ENCODE peak calls at places on chromosomes 1 and 21, in six cellular contexts. One of them, this sample, is unnamed.

GRCh38 chr1:26794391-26794790 is 6.6 kb downstream of the PIGV start:
- DNase-seq in fibroblast of lung: no peak
- DNase-seq in heart right ventricle: no peak
- DNase-seq in CD8-positive, alpha-beta T cell: no peak
- DNase-seq in H9: no peak
- DNase-seq in lower lobe of right lung: no peak
- DNase-seq in this sample: no peak

GRCh38 chr1:241343956-241344355 is 13.0 kb downstream of the RGS7 start:
- DNase-seq in CD8-positive, alpha-beta T cell: no peak
- DNase-seq in H9: no peak
- DNase-seq in lower lobe of right lung: no peak
- DNase-seq in fibroblast of lung: no peak
- DNase-seq in heart right ventricle: no peak
- DNase-seq in this sample: no peak

GRCh38 chr1:65412984-65413375 is 7.5 kb upstream of the LEPR start:
- DNase-seq in CD8-positive, alpha-beta T cell: no peak
- DNase-seq in H9: no peak
- DNase-seq in fibroblast of lung: no peak
- DNase-seq in heart right ventricle: no peak
- DNase-seq in lower lobe of right lung: no peak
- DNase-seq in this sample: no peak

GRCh38 chr1:24596401-24596880 is 40.6 kb downstream of the NCMAP start:
- DNase-seq in H9: no peak
- DNase-seq in lower lobe of right lung: no peak
- DNase-seq in heart right ventricle: no peak
- DNase-seq in fibroblast of lung: no peak
- DNase-seq in CD8-positive, alpha-beta T cell: no peak
- DNase-seq in this sample: no peak

GRCh38 chr1:162422662-162423375 is 10.9 kb upstream of the SH2D1B start:
- DNase-seq in CD8-positive, alpha-beta T cell: no peak
- DNase-seq in lower lobe of right lung: no peak
- DNase-seq in fibroblast of lung: no peak
- DNase-seq in H9: no peak
- DNase-seq in heart right ventricle: no peak
- DNase-seq in this sample: no peak

GRCh38 chr1:115865704-115866380 is 24.9 kb upstream of the NHLH2 start:
- DNase-seq in lower lobe of right lung: no peak
- DNase-seq in heart right ventricle: no peak
- DNase-seq in H9: no peak
- DNase-seq in fibroblast of lung: no peak
- DNase-seq in CD8-positive, alpha-beta T cell: no peak
- DNase-seq in this sample: no peak

GRCh38 chr1:83999316-83999819 is 436 bp upstream of the TTLL7 start:
- DNase-seq in CD8-positive, alpha-beta T cell: no peak
- DNase-seq in H9: peak; percentile 88
- DNase-seq in heart right ventricle: peak; percentile 78
- DNase-seq in fibroblast of lung: peak; percentile 76
- DNase-seq in lower lobe of right lung: peak; percentile 83
- DNase-seq in this sample: peak; percentile 88

GRCh38 chr1:179951383-179952144 is 3.0 kb upstream of the CEP350 start:
- DNase-seq in CD8-positive, alpha-beta T cell: no peak
- DNase-seq in lower lobe of right lung: no peak
- DNase-seq in heart right ventricle: no peak
- DNase-seq in fibroblast of lung: no peak
- DNase-seq in H9: no peak
- DNase-seq in this sample: no peak

GRCh38 chr1:41361495-41362356 is 492 bp downstream of the FOXO6 start:
- DNase-seq in heart right ventricle: no peak
- DNase-seq in CD8-positive, alpha-beta T cell: no peak
- DNase-seq in fibroblast of lung: no peak
- DNase-seq in lower lobe of right lung: no peak
- DNase-seq in H9: no peak
- DNase-seq in this sample: peak; percentile 33

GRCh38 chr1:153470707-153471106 is 10.3 kb upstream of the S100A7 start:
- DNase-seq in lower lobe of right lung: no peak
- DNase-seq in CD8-positive, alpha-beta T cell: no peak
- DNase-seq in fibroblast of lung: no peak
- DNase-seq in heart right ventricle: no peak
- DNase-seq in H9: no peak
- DNase-seq in this sample: no peak

GRCh38 chr21:44071359-44072104 is 35.7 kb upstream of the PWP2 start:
- DNase-seq in lower lobe of right lung: no peak
- DNase-seq in heart right ventricle: no peak
- DNase-seq in fibroblast of lung: no peak
- DNase-seq in H9: no peak
- DNase-seq in CD8-positive, alpha-beta T cell: no peak
- DNase-seq in this sample: no peak

GRCh38 chr1:55775007-55775406 is 559.8 kb upstream of the USP24 start:
- DNase-seq in CD8-positive, alpha-beta T cell: no peak
- DNase-seq in fibroblast of lung: no peak
- DNase-seq in H9: no peak
- DNase-seq in lower lobe of right lung: no peak
- DNase-seq in heart right ventricle: no peak
- DNase-seq in this sample: no peak

GRCh38 chr1:36223373-36223995 is 759 bp upstream of the THRAP3 start:
- DNase-seq in fibroblast of lung: peak; percentile 77
- DNase-seq in heart right ventricle: no peak
- DNase-seq in H9: no peak
- DNase-seq in lower lobe of right lung: no peak
- DNase-seq in CD8-positive, alpha-beta T cell: no peak
- DNase-seq in this sample: no peak

DNA sequence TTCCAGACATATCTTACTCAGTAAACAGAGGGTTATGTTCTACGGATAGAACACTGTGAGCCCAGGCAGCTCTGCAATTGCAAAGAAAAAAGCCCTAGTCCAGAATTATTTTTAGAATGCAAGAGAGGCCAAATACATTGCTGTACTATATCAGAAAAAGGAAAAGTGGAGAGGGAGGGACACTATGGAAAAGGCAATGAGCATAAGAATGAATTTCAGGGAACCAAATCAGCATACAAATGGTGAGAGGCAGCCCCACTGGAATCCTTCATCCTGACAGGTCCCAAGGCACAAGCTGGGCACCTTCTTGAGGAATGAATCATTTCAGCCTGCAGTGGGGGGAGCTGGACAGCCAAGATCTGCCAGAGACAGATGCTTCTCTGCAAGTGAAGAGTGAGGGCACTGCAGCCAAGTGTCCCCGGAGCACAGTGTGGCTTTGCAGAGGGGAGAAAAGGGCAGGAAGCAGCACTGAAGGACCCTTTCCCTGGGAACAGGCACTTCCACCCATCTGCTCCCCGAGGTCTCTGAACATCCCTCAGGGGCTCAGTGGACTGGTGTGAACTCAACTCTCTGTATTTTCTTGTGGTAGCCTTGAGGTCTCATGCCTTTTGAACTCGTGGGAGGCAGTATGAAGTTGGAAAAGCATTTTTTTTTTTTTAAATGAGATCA is 115.6 kb downstream of the XCL2 start:
- DNase-seq in CD8-positive, alpha-beta T cell: no peak
- DNase-seq in fibroblast of lung: no peak
- DNase-seq in heart right ventricle: peak; percentile 39
- DNase-seq in H9: peak; percentile 59
- DNase-seq in lower lobe of right lung: no peak
- DNase-seq in this sample: no peak
- H3K4me1 ChIP-seq in CD8-positive, alpha-beta T cell: no peaks in the 10 kb centered on the region
- H3K4me1 ChIP-seq in fibroblast of lung: no peaks in the 10 kb centered on the region
- H3K4me1 ChIP-seq in heart right ventricle: peaks cover 22% of the 10 kb centered on the region
- H3K4me1 ChIP-seq in H9: peaks cover 13% of the 10 kb centered on the region
- H3K4me1 ChIP-seq in lower lobe of right lung: peaks cover 7% of the 10 kb centered on the region
- H3K4me1 ChIP-seq in this sample: no peaks in the 10 kb centered on the region

GRCh38 chr1:155940993-155941844 is at the start of gene RXFP4:
- DNase-seq in fibroblast of lung: no peak
- DNase-seq in CD8-positive, alpha-beta T cell: no peak
- DNase-seq in lower lobe of right lung: peak; percentile 77
- DNase-seq in heart right ventricle: no peak
- DNase-seq in H9: no peak
- DNase-seq in this sample: no peak

GRCh38 chr1:155944396-155944728 is 2.9 kb downstream of the RXFP4 start:
- DNase-seq in lower lobe of right lung: no peak
- DNase-seq in H9: no peak
- DNase-seq in heart right ventricle: no peak
- DNase-seq in CD8-positive, alpha-beta T cell: no peak
- DNase-seq in fibroblast of lung: peak; percentile 37
- DNase-seq in this sample: no peak

GRCh38 chr1:155941845-155942507 is 538 bp downstream of the RXFP4 start:
- DNase-seq in fibroblast of lung: no peak
- DNase-seq in lower lobe of right lung: no peak
- DNase-seq in H9: no peak
- DNase-seq in CD8-positive, alpha-beta T cell: no peak
- DNase-seq in heart right ventricle: no peak
- DNase-seq in this sample: no peak

GRCh38 chr1:155940531-155940992 is 876 bp upstream of the RXFP4 start:
- DNase-seq in fibroblast of lung: peak; percentile 71
- DNase-seq in H9: no peak
- DNase-seq in heart right ventricle: no peak
- DNase-seq in lower lobe of right lung: no peak
- DNase-seq in CD8-positive, alpha-beta T cell: no peak
- DNase-seq in this sample: no peak

GRCh38 chr1:155942578-155943141 is 1.2 kb downstream of the RXFP4 start:
- DNase-seq in heart right ventricle: no peak
- DNase-seq in fibroblast of lung: no peak
- DNase-seq in lower lobe of right lung: no peak
- DNase-seq in H9: no peak
- DNase-seq in CD8-positive, alpha-beta T cell: no peak
- DNase-seq in this sample: no peak
- H3K4me1 ChIP-seq in heart right ventricle: peaks cover 43% of the 10 kb centered on the region
- H3K4me1 ChIP-seq in fibroblast of lung: peaks cover 3% of the 10 kb centered on the region
- H3K4me1 ChIP-seq in lower lobe of right lung: peaks cover 84% of the 10 kb centered on the region
- H3K4me1 ChIP-seq in H9: no peaks in the 10 kb centered on the region
- H3K4me1 ChIP-seq in CD8-positive, alpha-beta T cell: peaks cover 50% of the 10 kb centered on the region
- H3K4me1 ChIP-seq in this sample: peaks cover 96% of the 10 kb centered on the region

DNA sequence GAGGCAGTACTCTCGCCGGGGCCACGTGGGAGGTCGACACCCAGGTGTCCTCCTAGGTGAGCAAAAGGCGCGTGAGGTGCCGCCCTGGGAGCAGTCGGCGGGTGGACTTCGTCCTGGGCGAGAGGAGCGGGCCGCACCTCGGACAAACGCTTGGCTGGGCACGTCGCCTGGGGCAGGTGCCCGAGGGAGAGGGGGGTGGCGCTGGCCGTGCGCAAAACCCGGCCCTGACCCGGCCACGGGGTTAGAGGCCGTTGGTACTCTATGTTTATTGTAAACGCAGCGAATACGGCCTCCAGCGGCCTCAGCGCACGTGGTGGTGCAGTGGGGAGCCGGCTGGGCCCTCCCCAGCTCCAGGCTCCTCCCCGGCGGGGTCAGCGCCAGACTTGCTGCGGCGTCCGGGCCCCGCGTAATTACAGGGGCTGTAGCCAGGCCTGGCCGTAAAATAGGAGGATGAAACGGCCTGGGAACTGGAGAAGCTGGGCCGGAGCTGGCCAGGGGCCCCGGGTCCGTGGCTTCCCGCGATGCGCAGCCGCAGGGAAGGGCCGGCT is 1.7 kb upstream of the EFNA1 start:
- DNase-seq in heart right ventricle: peak; percentile 61
- DNase-seq in lower lobe of right lung: peak; percentile 79
- DNase-seq in fibroblast of lung: peak; percentile 35
- DNase-seq in CD8-positive, alpha-beta T cell: no peak
- DNase-seq in H9: peak; percentile 43
- DNase-seq in this sample: peak; percentile 69
- H3K4me1 ChIP-seq in heart right ventricle: peaks cover 46% of the 10 kb centered on the region
- H3K4me1 ChIP-seq in lower lobe of right lung: peaks cover 58% of the 10 kb centered on the region
- H3K4me1 ChIP-seq in fibroblast of lung: peaks cover 2% of the 10 kb centered on the region
- H3K4me1 ChIP-seq in CD8-positive, alpha-beta T cell: peaks cover 36% of the 10 kb centered on the region
- H3K4me1 ChIP-seq in H9: no peaks in the 10 kb centered on the region
- H3K4me1 ChIP-seq in this sample: peaks cover 61% of the 10 kb centered on the region

DNA sequence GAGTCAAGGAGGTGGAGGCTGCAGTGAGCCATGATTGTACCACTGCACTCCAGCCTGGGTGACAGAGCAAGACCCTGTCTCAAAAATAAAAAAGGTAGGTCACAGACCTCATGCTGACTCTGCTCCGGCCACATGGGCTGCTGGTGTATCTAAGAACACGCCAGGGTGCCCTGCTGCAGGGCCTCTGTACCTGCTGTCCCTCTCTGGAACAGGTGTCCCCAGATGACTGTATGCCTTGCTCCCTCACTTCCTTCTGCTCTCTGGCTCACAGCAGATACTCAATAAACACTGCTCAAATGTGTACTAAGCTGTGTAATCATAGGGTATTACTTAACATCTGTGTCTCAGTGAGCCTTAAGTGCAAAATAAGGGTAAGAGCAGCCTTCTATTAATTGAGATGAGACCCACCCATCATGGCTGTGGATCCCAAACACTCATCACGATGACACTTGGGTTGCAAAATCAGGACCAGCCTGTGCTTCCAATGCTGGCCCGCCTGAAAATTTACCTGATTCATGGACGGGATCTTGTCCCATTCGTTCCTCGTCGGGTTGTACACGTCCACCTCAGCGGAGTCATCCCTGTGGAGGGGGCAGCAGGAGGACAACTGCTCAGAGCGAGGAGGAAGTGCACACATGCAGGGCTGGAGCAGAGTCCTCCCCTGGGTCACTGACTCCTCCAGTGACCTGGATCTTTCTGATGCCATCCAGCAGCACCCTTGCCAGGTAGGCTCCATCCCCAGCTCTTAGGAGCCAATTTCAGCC is 7.5 kb downstream of the KLHL21 start:
- DNase-seq in CD8-positive, alpha-beta T cell: no peak
- DNase-seq in heart right ventricle: no peak
- DNase-seq in H9: no peak
- DNase-seq in lower lobe of right lung: no peak
- DNase-seq in fibroblast of lung: no peak
- DNase-seq in this sample: no peak
- H3K4me1 ChIP-seq in CD8-positive, alpha-beta T cell: peaks cover 54% of the 10 kb centered on the region
- H3K4me1 ChIP-seq in heart right ventricle: peaks cover 63% of the 10 kb centered on the region
- H3K4me1 ChIP-seq in H9: no peaks in the 10 kb centered on the region
- H3K4me1 ChIP-seq in lower lobe of right lung: peaks cover 55% of the 10 kb centered on the region
- H3K4me1 ChIP-seq in fibroblast of lung: no peaks in the 10 kb centered on the region
- H3K4me1 ChIP-seq in this sample: peaks cover 7% of the 10 kb centered on the region

This sample was measured in left lung.